ENCODE peak calls at places on chromosomes 4 and X, in six cellular contexts. S, Z, M, P, G and C are unnamed samples.

GRCh38 chrX:56800307-56800706 is 71.3 kb downstream of the NBDY start:
- DNase-seq in Z (no peak), P (no peak), M (no peak), G (no peak), S (no peak), C (no peak)

GRCh38 chr4:42396361-42397255 is 680 bp upstream of the SHISA3 start:
- DNase-seq in P (no peak), Z (no peak), M (no peak), G (no peak), S (no peak), C (no peak)

GRCh38 chrX:120408168-120408567 is 46.3 kb downstream of the ATP1B4 start:
- DNase-seq in Z (no peak), M (no peak), S (no peak), P (no peak), G (no peak), C (no peak)

GRCh38 chrX:16436348-16437188 is 213.4 kb upstream of the S100G start:
- DNase-seq in M (peak), Z (peak), P (peak), S (peak), G (peak), C (peak)

GRCh38 chrX:57282568-57282967 is 3.9 kb upstream of the FAAH2 start:
- DNase-seq in Z (no peak), G (no peak), S (no peak), M (no peak), P (no peak), C (no peak)

GRCh38 chr4:186920486-186920885 is 196.8 kb upstream of the FAT1 start:
- DNase-seq in S (peak), Z (no peak), M (no peak), G (no peak), P (no peak), C (no peak)

GRCh38 chr4:138330531-138330930 is 88.4 kb upstream of the SLC7A11 start:
- DNase-seq in Z (no peak), S (no peak), G (no peak), M (no peak), P (no peak), C (no peak)

GRCh38 chr4:147773261-147774184 is 41.6 kb downstream of the ARHGAP10 start:
- DNase-seq in M (no peak), P (no peak), S (no peak), Z (no peak), G (no peak), C (no peak)

GRCh38 chr4:123477804-123478209 is 81.2 kb downstream of the SPRY1 start:
- DNase-seq in P (no peak), M (no peak), Z (peak), G (peak), S (no peak), C (no peak)

GRCh38 chrX:75045369-75045768 is 110.7 kb downstream of the ABCB7 start:
- DNase-seq in S (no peak), G (no peak), M (no peak), P (no peak), Z (no peak), C (no peak)

GRCh38 chr4:52864816-52865215 is 2.7 kb downstream of the RASL11B start:
- DNase-seq in M (no peak), Z (no peak), G (no peak), P (no peak), S (peak), C (no peak)

GRCh38 chrX:72540318-72540717 is 32.3 kb downstream of the HDAC8 start:
- DNase-seq in M (no peak), G (no peak), S (peak), P (no peak), Z (no peak), C (no peak)

GRCh38 chr4:38565271-38566199 is 98.5 kb upstream of the KLF3 start:
- DNase-seq in G (no peak), S (peak), Z (no peak), M (no peak), P (no peak), C (no peak)

GRCh38 chrX:20530319-20530979 is 263.7 kb upstream of the RPS6KA3 start:
- DNase-seq in S (peak), Z (peak), G (no peak), P (no peak), M (peak), C (peak)

GRCh38 chr4:98530572-98530971 is 127.8 kb downstream of the TSPAN5 start:
- DNase-seq in P (no peak), Z (no peak), G (no peak), M (no peak), S (no peak), C (no peak)

GRCh38 chr4:182770969-182771330 is 146.2 kb downstream of the DCTD start:
- DNase-seq in M (no peak), Z (no peak), G (no peak), P (no peak), S (no peak), C (no peak)

GRCh38 chr4:173371292-173372192 is 788 bp downstream of the SAP30 start:
- DNase-seq in M (peak), P (peak), S (peak), G (peak), Z (peak), C (peak)

GRCh38 chrX:72081605-72082320 is 50.0 kb downstream of the RTL5 start:
- DNase-seq in M (no peak), Z (no peak), S (no peak), P (no peak), G (no peak), C (no peak)

GRCh38 chr4:90127706-90128345 is 632 bp downstream of the CCSER1 start:
- DNase-seq in Z (no peak), M (no peak), G (no peak), P (peak), S (peak), C (no peak)

GRCh38 chr4:12050357-12050756 is 621.7 kb upstream of the HS3ST1 start:
- DNase-seq in M (no peak), P (no peak), Z (no peak), G (no peak), S (no peak), C (no peak)

GRCh38 chr4:126023946-126024345 is 709.2 kb downstream of the FAT4 start:
- DNase-seq in Z (no peak), G (no peak), P (no peak), S (peak), M (no peak), C (no peak)

GRCh38 chr4:36187723-36188333 is 56.5 kb downstream of the ARAP2 start:
- DNase-seq in Z (no peak), S (no peak), M (no peak), G (no peak), P (no peak), C (no peak)

GRCh38 chr4:54296548-54297203 is 67.6 kb downstream of the PDGFRA start:
- DNase-seq in M (peak), S (no peak), Z (no peak), G (no peak), P (no peak), C (no peak)

GRCh38 chr4:95107635-95108034 is 349.9 kb downstream of the BMPR1B start:
- DNase-seq in Z (no peak), M (no peak), G (no peak), S (peak), P (no peak), C (no peak)

GRCh38 chr4:185179488-185179887 is 24.3 kb downstream of the CFAP97 start:
- DNase-seq in Z (no peak), S (no peak), M (no peak), G (no peak), P (no peak), C (no peak)

GRCh38 chr4:8221476-8221875 is 22.4 kb downstream of the SH3TC1 start:
- DNase-seq in P (no peak), G (no peak), Z (no peak), M (no peak), S (peak), C (peak)

GRCh38 chr4:148216866-148217814 is 225.1 kb downstream of the NR3C2 start:
- DNase-seq in P (no peak), M (no peak), Z (no peak), G (no peak), S (no peak), C (no peak)

GRCh38 chrX:46837543-46838481 is 969 bp downstream of the RP2 start:
- DNase-seq in Z (no peak), G (no peak), S (peak), M (no peak), P (no peak), C (peak)

GRCh38 chrX:13153796-13154195 is 109.4 kb upstream of the FAM9C start:
- DNase-seq in S (peak), G (no peak), Z (no peak), P (no peak), M (no peak), C (no peak)